ENCODE peak calls at places on chromosomes 1 and 21, in four cellular contexts. D, C, M and Q are unnamed samples.
A peak's percentile ranks its signal among the peaks of the same experiment; 100 is the strongest.

GRCh38 chr1:48066951-48067350 is 69.8 kb upstream of the TRABD2B start:
- DNase-seq in M (no peak), C (no peak), D (no peak), Q (no peak)

GRCh38 chr1:53449693-53450092 is 9.5 kb upstream of the DMRTB1 start:
- DNase-seq in C (no peak), D (no peak), M (no peak), Q (no peak)

GRCh38 chr1:207004931-207005830 is 27.4 kb downstream of the C1orf116 start:
- DNase-seq in D (peak; percentile 69), M (peak; percentile 73), C (peak; percentile 72), Q (peak; percentile 88)

GRCh38 chr1:43549921-43550597 is 19.4 kb downstream of the PTPRF start:
- DNase-seq in D (peak; percentile 88), C (peak; percentile 84), M (no peak), Q (no peak)

GRCh38 chr1:33176362-33176850 is 5.4 kb downstream of the TRIM62 start:
- DNase-seq in D (no peak), C (no peak), M (no peak), Q (no peak)

GRCh38 chr1:20578721-20579380 is 10.0 kb upstream of the CDA start:
- DNase-seq in M (no peak), C (no peak), D (no peak), Q (no peak)

GRCh38 chr1:25343872-25344271 is 5.7 kb downstream of the TMEM50A start:
- DNase-seq in M (no peak), D (no peak), C (no peak), Q (no peak)

GRCh38 chr1:55536466-55536865 is 321.3 kb upstream of the USP24 start:
- DNase-seq in D (no peak), C (no peak), M (no peak), Q (no peak)

GRCh38 chr1:40090652-40091355 is 6.2 kb downstream of the PPT1 start:
- DNase-seq in D (no peak), C (no peak), M (no peak), Q (no peak)

GRCh38 chr1:189657715-189658114 is 819.9 kb downstream of the BRINP3 start:
- DNase-seq in C (no peak), D (no peak), M (peak; percentile 23), Q (peak; percentile 55)

GRCh38 chr21:35819134-35819533 is 241.2 kb downstream of the SETD4 start:
- DNase-seq in C (no peak), D (no peak), M (no peak), Q (no peak)

GRCh38 chr1:93801471-93801870 is 77.5 kb downstream of the DNTTIP2 start:
- DNase-seq in M (peak; percentile 86), D (no peak), C (no peak), Q (peak; percentile 34)

GRCh38 chr1:66292341-66292740 is 241.6 kb upstream of the SGIP1 start:
- DNase-seq in M (no peak), C (no peak), D (no peak), Q (no peak)

GRCh38 chr1:161491472-161491871 is 13.8 kb upstream of the FCGR2A start:
- DNase-seq in C (no peak), D (no peak), M (no peak), Q (no peak)

GRCh38 chr1:21864730-21865129 is 52.7 kb downstream of the LDLRAD2 start:
- DNase-seq in D (no peak), M (no peak), C (no peak), Q (no peak)

GRCh38 chr1:29282924-29283803 is 46.8 kb downstream of the PTPRU start:
- DNase-seq in C (peak; percentile 99), D (peak; percentile 93), M (peak; percentile 17), Q (peak; percentile 64)

GRCh38 chr21:33041981-33042380 is 16.2 kb downstream of the OLIG2 start:
- DNase-seq in C (no peak), M (no peak), D (no peak), Q (no peak)

GRCh38 chr1:3012511-3013291 is 8.6 kb upstream of the ACTRT2 start:
- DNase-seq in D (peak; percentile 77), C (peak; percentile 86), M (peak; percentile 12), Q (no peak)

GRCh38 chr1:31861346-31861745 is 45.5 kb upstream of the SPOCD1 start:
- DNase-seq in M (no peak), D (no peak), C (peak; percentile 59), Q (no peak)

GRCh38 chr21:40845621-40846020 is 1.3 kb downstream of the DSCAM start:
- DNase-seq in C (no peak), M (no peak), D (no peak), Q (no peak)

GRCh38 chr1:2279210-2279639 is 51.1 kb downstream of the SKI start:
- DNase-seq in D (peak; percentile 88), M (no peak), C (no peak), Q (no peak)

GRCh38 chr1:211329764-211330201 is 3.1 kb downstream of the TRAF5 start:
- DNase-seq in M (no peak), C (no peak), D (peak; percentile 33), Q (no peak)

GRCh38 chr1:46053734-46054133 is 78.7 kb downstream of the PIK3R3 start:
- DNase-seq in C (no peak), M (no peak), D (no peak), Q (no peak)

GRCh38 chr1:204744102-204744501 is 58.6 kb upstream of the LRRN2 start:
- DNase-seq in C (no peak), M (no peak), D (no peak), Q (no peak)

GRCh38 chr1:156503672-156504055 is 3.1 kb upstream of the MEF2D start:
- DNase-seq in M (no peak), C (no peak), D (no peak), Q (no peak)

GRCh38 chr1:205656236-205656635 is 24.1 kb downstream of the SLC45A3 start:
- DNase-seq in D (no peak), C (no peak), M (no peak), Q (no peak)

GRCh38 chr1:48109390-48110009 is 112.3 kb upstream of the TRABD2B start:
- DNase-seq in C (peak; percentile 34), D (no peak), M (peak; percentile 61), Q (no peak)

GRCh38 chr1:166605137-166605536 is 234.1 kb upstream of the POGK start:
- DNase-seq in C (no peak), D (no peak), M (no peak), Q (no peak)

GRCh38 chr1:119675349-119676343 is 27.6 kb upstream of the ZNF697 start:
- DNase-seq in M (peak; percentile 82), C (peak; percentile 85), D (peak; percentile 87), Q (peak; percentile 73)
- TF ChIP-seq PHF8 in M (no peak), C (no peak), D (no peak), Q (no peak)

GRCh38 chr1:174726880-174727585 is 272.7 kb upstream of the CACYBP start:
- DNase-seq in D (no peak), M (no peak), C (no peak), Q (no peak)

GRCh38 chr1:174721246-174721645 is 273.5 kb downstream of the GPR52 start:
- DNase-seq in D (no peak), M (no peak), C (no peak), Q (no peak)

GRCh38 chr1:174723815-174724214 is 275.9 kb upstream of the CACYBP start:
- DNase-seq in C (no peak), D (no peak), M (no peak), Q (no peak)

GRCh38 chr1:174720618-174721017 is 272.9 kb downstream of the GPR52 start:
- DNase-seq in D (no peak), M (no peak), C (no peak), Q (no peak)

DNA sequence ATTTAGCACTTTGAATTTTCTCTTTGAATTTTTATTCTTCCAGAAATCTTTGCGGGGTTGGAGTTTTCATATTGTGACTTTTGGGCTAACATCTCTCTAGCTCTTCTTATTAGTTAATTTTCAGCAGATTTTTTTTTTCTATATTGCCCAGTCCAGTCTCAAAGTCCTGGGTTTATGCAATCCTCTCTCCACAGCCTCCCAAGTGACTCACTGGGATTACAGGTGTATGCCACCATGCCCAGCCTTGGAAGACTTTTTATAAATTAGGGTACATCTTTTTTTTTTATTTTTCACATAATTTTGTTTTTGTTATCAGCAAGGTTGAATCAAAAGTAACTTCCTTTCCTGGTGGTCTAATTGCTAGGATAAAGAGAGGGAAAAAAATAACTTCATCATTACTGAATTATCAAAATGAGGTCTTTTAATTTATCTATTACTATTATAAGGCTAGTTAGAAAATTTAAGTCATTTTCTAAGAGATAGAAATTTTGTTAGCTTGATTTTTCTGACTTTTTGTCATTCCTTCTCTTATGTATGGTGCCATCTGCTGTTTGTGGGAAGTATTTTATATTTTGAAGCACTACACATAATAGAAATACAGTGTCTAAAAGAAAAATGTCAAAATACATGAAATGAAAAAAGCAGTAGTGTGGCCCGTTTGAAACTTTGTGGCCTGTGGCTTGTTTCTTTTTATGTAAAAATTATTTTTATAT is 273.4 kb upstream of the CACYBP start:
- DNase-seq in M (peak; percentile 39), C (no peak), D (no peak), Q (peak; percentile 35)
- TF ChIP-seq PHF8 in M (no peak), C (no peak), D (no peak), Q (no peak)

GRCh38 chr1:235873045-235873444 is 6.3 kb upstream of the LYST start:
- DNase-seq in M (no peak), C (no peak), D (no peak), Q (no peak)
- TF ChIP-seq PHF8 in M (no peak), C (no peak), D (no peak), Q (no peak)

GRCh38 chr1:27358038-27358927 is 8.5 kb downstream of the MAP3K6 start:
- DNase-seq in D (no peak), C (no peak), M (no peak), Q (no peak)
- TF ChIP-seq PHF8 in D (no peak), C (no peak), M (no peak), Q (no peak)

DNA sequence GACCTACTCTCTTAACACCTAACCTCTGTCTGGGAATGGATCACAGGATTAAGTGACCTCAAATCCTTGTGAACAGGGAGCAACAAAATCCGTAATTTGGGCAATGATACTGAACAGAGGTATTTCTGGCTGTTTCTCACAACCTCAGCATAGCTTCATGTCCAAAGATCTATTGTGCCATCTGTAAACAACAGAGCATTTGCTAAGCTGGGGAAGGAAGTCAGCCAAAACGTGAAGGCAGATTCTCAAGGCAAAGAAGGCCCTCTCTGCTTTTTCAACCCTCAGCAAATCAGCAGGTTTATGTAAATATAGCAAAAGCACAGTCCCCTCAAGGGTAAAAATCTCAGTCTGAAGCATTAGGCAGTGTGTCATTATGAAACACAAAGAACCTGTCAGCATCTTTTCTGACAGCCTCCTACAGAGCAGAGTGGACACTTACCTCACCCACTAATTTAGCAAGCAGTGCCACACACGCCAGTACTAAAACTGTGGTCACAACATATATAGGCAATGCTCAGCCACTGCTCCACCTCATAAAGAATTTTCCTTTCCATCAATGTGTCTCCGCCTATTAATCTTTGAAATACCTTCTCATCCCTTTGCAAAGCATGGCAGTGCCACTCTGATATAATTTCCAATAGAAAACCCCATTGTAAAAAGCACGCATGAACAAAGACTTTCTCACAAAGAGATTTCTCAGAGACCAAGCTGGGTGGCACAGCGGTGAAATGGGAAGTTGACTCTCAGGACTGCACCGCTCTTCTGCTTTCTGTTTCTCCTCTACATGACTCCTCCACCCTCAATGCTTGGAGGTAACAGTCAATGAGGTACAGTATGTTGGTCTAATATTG is 188.0 kb downstream of the RERE start:
- DNase-seq in D (no peak), C (no peak), M (peak; percentile 26), Q (no peak)
- TF ChIP-seq PHF8 in D (no peak), C (no peak), M (no peak), Q (no peak)